ENCODE peak calls at places on chromosomes 6 and 20, in four cellular contexts. One of them, this sample, is unnamed. For H3K36me3, the result is how much of the 10 kb centered on the place peaks cover.

GRCh38 chr6:30614843-30615218 is 2.2 kb downstream of the PPP1R10 start:
- DNase-seq in HepG2: peak
- DNase-seq in tibial artery: peak
- DNase-seq in uterus: peak
- DNase-seq in this sample: no peak

GRCh38 chr6:72624557-72625160 is 2.8 kb downstream of the KCNQ5 start:
- DNase-seq in HepG2: no peak
- DNase-seq in tibial artery: no peak
- DNase-seq in uterus: no peak
- DNase-seq in this sample: no peak

GRCh38 chr6:129672883-129673631 is 36.9 kb downstream of the ARHGAP18 start:
- DNase-seq in tibial artery: no peak
- DNase-seq in HepG2: peak
- DNase-seq in uterus: no peak
- DNase-seq in this sample: no peak

GRCh38 chr6:148258868-148259267 is 83.8 kb upstream of the SASH1 start:
- DNase-seq in tibial artery: no peak
- DNase-seq in HepG2: no peak
- DNase-seq in uterus: no peak
- DNase-seq in this sample: no peak

GRCh38 chr6:158333094-158333493 is 20.8 kb downstream of the TULP4 start:
- DNase-seq in tibial artery: no peak
- DNase-seq in uterus: no peak
- DNase-seq in HepG2: no peak
- DNase-seq in this sample: no peak

GRCh38 chr20:63651942-63652191 is 1.4 kb downstream of the STMN3 start:
- DNase-seq in tibial artery: no peak
- DNase-seq in HepG2: no peak
- DNase-seq in uterus: no peak
- DNase-seq in this sample: no peak

GRCh38 chr20:47724398-47724797 is 60.9 kb downstream of the SULF2 start:
- DNase-seq in tibial artery: no peak
- DNase-seq in uterus: no peak
- DNase-seq in HepG2: no peak
- DNase-seq in this sample: no peak

GRCh38 chr6:37990762-37991525 is 171.4 kb downstream of the ZFAND3 start:
- DNase-seq in HepG2: no peak
- DNase-seq in tibial artery: no peak
- DNase-seq in uterus: no peak
- DNase-seq in this sample: no peak

GRCh38 chr20:44471481-44471882 is 4.2 kb upstream of the TTPAL start:
- DNase-seq in uterus: no peak
- DNase-seq in HepG2: peak
- DNase-seq in tibial artery: no peak
- DNase-seq in this sample: no peak

GRCh38 chr6:8006208-8006607 is 58.0 kb downstream of the BLOC1S5 start:
- DNase-seq in uterus: no peak
- DNase-seq in HepG2: peak
- DNase-seq in tibial artery: no peak
- DNase-seq in this sample: no peak

GRCh38 chr20:47035191-47035590 is 140.5 kb downstream of the EYA2 start:
- DNase-seq in tibial artery: no peak
- DNase-seq in uterus: no peak
- DNase-seq in HepG2: no peak
- DNase-seq in this sample: no peak

GRCh38 chr6:90846824-90847223 is 260.0 kb upstream of the MAP3K7 start:
- DNase-seq in tibial artery: no peak
- DNase-seq in HepG2: no peak
- DNase-seq in uterus: no peak
- DNase-seq in this sample: no peak

GRCh38 chr6:39653631-39654030 is 71.6 kb downstream of the KIF6 start:
- DNase-seq in tibial artery: no peak
- DNase-seq in HepG2: no peak
- DNase-seq in uterus: no peak
- DNase-seq in this sample: no peak

GRCh38 chr20:53281557-53282117 is 309.5 kb downstream of the TSHZ2 start:
- DNase-seq in uterus: no peak
- DNase-seq in tibial artery: no peak
- DNase-seq in HepG2: no peak
- DNase-seq in this sample: no peak

GRCh38 chr6:157268835-157269234 is 54.5 kb downstream of the TMEM242 start:
- DNase-seq in HepG2: no peak
- DNase-seq in uterus: peak
- DNase-seq in tibial artery: peak
- DNase-seq in this sample: peak

GRCh38 chr6:137370871-137371633 is 123.1 kb downstream of the OLIG3 start:
- DNase-seq in tibial artery: no peak
- DNase-seq in HepG2: peak
- DNase-seq in uterus: no peak
- DNase-seq in this sample: no peak

GRCh38 chr20:60634773-60635172 is 617.3 kb upstream of the CDH4 start:
- DNase-seq in uterus: no peak
- DNase-seq in tibial artery: no peak
- DNase-seq in HepG2: no peak
- DNase-seq in this sample: no peak

GRCh38 chr6:122649701-122650100 is 39.5 kb downstream of the PKIB start:
- DNase-seq in tibial artery: no peak
- DNase-seq in HepG2: peak
- DNase-seq in uterus: no peak
- DNase-seq in this sample: no peak

GRCh38 chr6:126148853-126149252 is 162.5 kb downstream of the TRMT11 start:
- DNase-seq in HepG2: no peak
- DNase-seq in tibial artery: no peak
- DNase-seq in uterus: no peak
- DNase-seq in this sample: no peak

GRCh38 chr20:47215653-47216397 is 140.7 kb downstream of the ZMYND8 start:
- DNase-seq in tibial artery: no peak
- DNase-seq in HepG2: no peak
- DNase-seq in uterus: no peak
- DNase-seq in this sample: no peak

GRCh38 chr6:43505718-43506117 is 4.4 kb downstream of the LRRC73 start:
- DNase-seq in tibial artery: peak
- DNase-seq in uterus: no peak
- DNase-seq in HepG2: no peak
- DNase-seq in this sample: no peak

DNA sequence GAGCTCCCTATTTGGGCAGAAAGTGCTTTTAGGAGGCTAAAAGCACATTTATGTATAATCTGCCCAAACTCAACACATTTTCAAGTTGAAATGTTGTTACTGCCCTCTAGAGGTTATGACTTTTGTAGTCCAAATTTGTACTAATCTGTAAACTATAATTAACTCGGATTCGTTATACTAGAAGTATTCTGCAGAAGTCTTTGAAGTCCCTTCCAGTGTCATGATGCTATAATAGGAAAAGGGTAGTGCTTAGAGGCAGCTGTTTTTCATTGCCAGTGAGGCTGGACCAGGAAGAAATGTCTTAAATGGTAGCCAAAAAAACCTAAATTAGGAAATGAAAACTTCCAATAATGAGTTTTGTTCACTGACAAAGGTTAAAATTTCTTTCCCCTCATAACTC is 44.8 kb upstream of the EMILIN3 start:
- DNase-seq in uterus: no peak
- DNase-seq in tibial artery: no peak
- DNase-seq in HepG2: no peak
- DNase-seq in this sample: no peak
- H3K36me3 ChIP-seq in uterus: under half
- H3K36me3 ChIP-seq in tibial artery: half or more
- H3K36me3 ChIP-seq in HepG2: half or more
- H3K36me3 ChIP-seq in this sample: half or more

DNA sequence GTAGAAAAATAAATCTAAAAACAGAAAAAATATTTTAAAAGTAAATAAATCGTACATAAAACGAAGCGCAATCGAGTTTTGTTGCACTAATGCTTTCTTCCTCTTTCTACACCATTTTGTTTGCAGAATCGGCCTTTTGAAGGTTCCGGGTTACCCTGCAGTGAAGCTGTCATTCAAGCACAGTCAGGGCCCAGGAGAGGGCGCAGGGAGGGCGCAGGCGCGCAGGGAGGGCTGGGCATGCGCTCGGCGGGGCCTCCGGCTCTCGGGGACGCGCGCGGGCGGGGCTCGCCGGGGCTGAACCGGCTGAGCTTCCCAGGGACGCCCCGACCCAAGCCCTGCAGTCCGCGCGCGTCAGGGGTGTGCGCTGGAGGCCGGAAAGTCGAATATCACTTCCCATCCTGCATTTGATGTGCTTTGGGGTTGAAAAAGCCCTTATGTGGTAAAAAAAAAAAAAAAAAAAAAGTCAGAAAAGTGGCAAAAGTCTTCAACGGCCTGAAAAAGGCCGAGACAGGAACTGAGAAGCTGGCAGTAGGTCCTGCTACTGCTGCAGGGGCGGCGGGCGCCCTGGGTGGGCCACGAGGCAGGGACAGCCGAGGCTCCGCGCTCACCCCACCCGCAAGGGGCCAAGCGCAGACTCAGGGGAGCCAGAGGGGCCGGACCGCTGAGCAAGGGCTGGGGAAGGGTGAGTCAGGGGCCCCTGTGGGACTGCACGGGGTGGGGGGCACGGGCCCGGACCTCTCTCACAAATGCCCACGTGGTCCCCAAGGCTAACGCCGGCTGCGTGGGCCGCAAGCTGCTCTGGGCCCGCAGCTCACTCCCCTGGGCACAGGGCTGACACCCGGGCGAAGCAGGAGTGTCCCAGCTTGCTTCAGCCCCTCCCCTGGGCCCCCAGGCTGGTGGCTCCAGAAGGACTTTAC is 40.5 kb downstream of the THBS2 start:
- DNase-seq in tibial artery: peak
- DNase-seq in HepG2: peak
- DNase-seq in uterus: peak
- DNase-seq in this sample: peak
- H3K4me3 ChIP-seq in tibial artery: peak
- H3K4me3 ChIP-seq in HepG2: no peak
- H3K4me3 ChIP-seq in uterus: no peak
- H3K4me3 ChIP-seq in this sample: peak

GRCh38 chr6:41258196-41258493 is 28.3 kb downstream of the TREM1 start:
- DNase-seq in HepG2: no peak
- DNase-seq in uterus: no peak
- DNase-seq in tibial artery: no peak
- DNase-seq in this sample: no peak

GRCh38 chr6:41262401-41262800 is 24.1 kb downstream of the TREM1 start:
- DNase-seq in tibial artery: no peak
- DNase-seq in uterus: no peak
- DNase-seq in HepG2: no peak
- DNase-seq in this sample: no peak

GRCh38 chr6:41255638-41256246 is 27.6 kb downstream of the TREML4 start:
- DNase-seq in uterus: no peak
- DNase-seq in tibial artery: no peak
- DNase-seq in HepG2: no peak
- DNase-seq in this sample: no peak

GRCh38 chr6:41256383-41256782 is 28.2 kb downstream of the TREML4 start:
- DNase-seq in uterus: no peak
- DNase-seq in HepG2: no peak
- DNase-seq in tibial artery: no peak
- DNase-seq in this sample: no peak

DNA sequence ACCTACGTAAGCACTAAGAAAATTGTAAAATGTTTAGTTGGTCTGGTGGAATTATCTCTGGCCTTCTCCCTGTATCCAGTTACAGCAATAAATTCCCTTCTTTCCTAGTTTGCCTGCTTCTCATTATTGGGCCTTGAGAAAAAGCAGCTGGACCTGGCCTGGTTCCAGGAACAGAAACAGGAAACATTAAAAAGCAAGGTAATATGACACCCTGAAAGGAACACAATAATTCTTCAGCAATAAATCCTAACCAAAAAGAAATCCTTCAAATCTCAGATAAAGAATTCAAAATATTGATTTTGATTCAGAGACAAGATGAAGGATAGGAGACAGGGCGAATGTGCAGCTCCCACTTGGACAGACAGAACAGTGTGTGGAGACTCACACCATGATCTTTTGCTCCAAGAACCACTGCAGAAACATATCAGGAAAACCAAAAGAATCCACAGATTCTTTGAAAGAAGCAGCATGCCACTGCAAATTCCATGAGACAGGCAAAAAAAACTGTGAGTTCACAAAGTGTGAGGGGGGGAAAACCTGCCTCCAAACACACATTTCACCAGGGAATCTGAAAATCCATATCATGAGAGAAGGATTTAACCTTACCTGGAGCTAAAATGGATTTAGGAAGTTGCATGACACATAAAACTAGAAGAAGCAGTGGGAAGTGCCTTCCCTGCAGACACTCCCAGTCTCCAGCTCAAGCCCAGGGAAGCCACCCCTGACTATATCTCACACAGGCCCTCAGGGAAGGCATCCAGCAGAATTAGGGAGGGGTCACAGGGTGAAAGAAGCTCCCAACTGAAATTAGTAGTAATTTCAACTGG is 28.9 kb downstream of the TREM1 start:
- DNase-seq in uterus: peak
- DNase-seq in tibial artery: no peak
- DNase-seq in HepG2: no peak
- DNase-seq in this sample: no peak
- H3K27ac ChIP-seq in uterus: no peak
- H3K27ac ChIP-seq in tibial artery: no peak
- H3K27ac ChIP-seq in HepG2: no peak
- H3K27ac ChIP-seq in this sample: no peak

GRCh38 chr20:9515761-9516657 is 1.6 kb downstream of the LAMP5 start:
- DNase-seq in uterus: no peak
- DNase-seq in HepG2: no peak
- DNase-seq in tibial artery: no peak
- DNase-seq in this sample: peak

GRCh38 chr20:9518776-9519175 is 4.4 kb downstream of the LAMP5 start:
- DNase-seq in HepG2: no peak
- DNase-seq in tibial artery: no peak
- DNase-seq in uterus: no peak
- DNase-seq in this sample: no peak

GRCh38 chr20:9515211-9515580 is 806 bp downstream of the LAMP5 start:
- DNase-seq in tibial artery: no peak
- DNase-seq in HepG2: no peak
- DNase-seq in uterus: no peak
- DNase-seq in this sample: no peak

GRCh38 chr20:9516658-9516987 is 2.2 kb downstream of the LAMP5 start:
- DNase-seq in tibial artery: no peak
- DNase-seq in uterus: no peak
- DNase-seq in HepG2: no peak
- DNase-seq in this sample: no peak

GRCh38 chr20:9517297-9518134 is 3.1 kb downstream of the LAMP5 start:
- DNase-seq in uterus: no peak
- DNase-seq in HepG2: no peak
- DNase-seq in tibial artery: no peak
- DNase-seq in this sample: no peak
- H3K36me3 ChIP-seq in uterus: under half
- H3K36me3 ChIP-seq in HepG2: under half
- H3K36me3 ChIP-seq in tibial artery: under half
- H3K36me3 ChIP-seq in this sample: under half

This sample was measured in left lung.